ENCODE peak calls at places on chromosomes 12 and 14, in six cellular contexts. One of them, this sample, is unnamed.

GRCh38 chr12:21538259-21538658 is 12.2 kb downstream of the SPX start:
- DNase-seq in Right ventricle myocardium superior: no peak
- DNase-seq in DMS153: no peak
- DNase-seq in foreskin fibroblast: no peak
- DNase-seq in activated effector memory CD4-positive, alpha-beta T cell treated with anti-CD3 and anti-CD28 coated beads, Interleukin-2, amount 50 U/mL, for 16 hours: no peak
- DNase-seq in brain microvascular endothelial cell: no peak
- DNase-seq in this sample: no peak

GRCh38 chr14:99171396-99171795 is 100.6 kb downstream of the BCL11B start:
- DNase-seq in DMS153: no peak
- DNase-seq in Right ventricle myocardium superior: no peak
- DNase-seq in brain microvascular endothelial cell: no peak
- DNase-seq in activated effector memory CD4-positive, alpha-beta T cell treated with anti-CD3 and anti-CD28 coated beads, Interleukin-2, amount 50 U/mL, for 16 hours: no peak
- DNase-seq in foreskin fibroblast: no peak
- DNase-seq in this sample: no peak

GRCh38 chr12:52215587-52216031 is 17.4 kb upstream of the KRT7 start:
- DNase-seq in Right ventricle myocardium superior: peak
- DNase-seq in activated effector memory CD4-positive, alpha-beta T cell treated with anti-CD3 and anti-CD28 coated beads, Interleukin-2, amount 50 U/mL, for 16 hours: no peak
- DNase-seq in foreskin fibroblast: no peak
- DNase-seq in brain microvascular endothelial cell: peak
- DNase-seq in DMS153: no peak
- DNase-seq in this sample: no peak

GRCh38 chr12:62214847-62215246 is 45.4 kb upstream of the USP15 start:
- DNase-seq in foreskin fibroblast: no peak
- DNase-seq in brain microvascular endothelial cell: no peak
- DNase-seq in DMS153: no peak
- DNase-seq in activated effector memory CD4-positive, alpha-beta T cell treated with anti-CD3 and anti-CD28 coated beads, Interleukin-2, amount 50 U/mL, for 16 hours: no peak
- DNase-seq in Right ventricle myocardium superior: no peak
- DNase-seq in this sample: no peak

GRCh38 chr12:121812320-121812871 is 8.6 kb downstream of the SETD1B start:
- DNase-seq in DMS153: peak
- DNase-seq in brain microvascular endothelial cell: peak
- DNase-seq in activated effector memory CD4-positive, alpha-beta T cell treated with anti-CD3 and anti-CD28 coated beads, Interleukin-2, amount 50 U/mL, for 16 hours: peak
- DNase-seq in foreskin fibroblast: peak
- DNase-seq in Right ventricle myocardium superior: peak
- DNase-seq in this sample: peak

GRCh38 chr14:32421781-32422180 is 92.7 kb downstream of the AKAP6 start:
- DNase-seq in brain microvascular endothelial cell: no peak
- DNase-seq in DMS153: no peak
- DNase-seq in Right ventricle myocardium superior: no peak
- DNase-seq in foreskin fibroblast: no peak
- DNase-seq in activated effector memory CD4-positive, alpha-beta T cell treated with anti-CD3 and anti-CD28 coated beads, Interleukin-2, amount 50 U/mL, for 16 hours: no peak
- DNase-seq in this sample: no peak

GRCh38 chr12:106428379-106428778 is 70.8 kb downstream of the POLR3B start:
- DNase-seq in brain microvascular endothelial cell: no peak
- DNase-seq in DMS153: no peak
- DNase-seq in foreskin fibroblast: no peak
- DNase-seq in Right ventricle myocardium superior: no peak
- DNase-seq in activated effector memory CD4-positive, alpha-beta T cell treated with anti-CD3 and anti-CD28 coated beads, Interleukin-2, amount 50 U/mL, for 16 hours: no peak
- DNase-seq in this sample: no peak

GRCh38 chr12:43891856-43892574 is 56.1 kb downstream of the TMEM117 start:
- DNase-seq in activated effector memory CD4-positive, alpha-beta T cell treated with anti-CD3 and anti-CD28 coated beads, Interleukin-2, amount 50 U/mL, for 16 hours: no peak
- DNase-seq in foreskin fibroblast: no peak
- DNase-seq in brain microvascular endothelial cell: no peak
- DNase-seq in Right ventricle myocardium superior: no peak
- DNase-seq in DMS153: no peak
- DNase-seq in this sample: no peak

GRCh38 chr12:92735131-92735721 is 32.4 kb downstream of the PLEKHG7 start:
- DNase-seq in foreskin fibroblast: peak
- DNase-seq in brain microvascular endothelial cell: peak
- DNase-seq in activated effector memory CD4-positive, alpha-beta T cell treated with anti-CD3 and anti-CD28 coated beads, Interleukin-2, amount 50 U/mL, for 16 hours: no peak
- DNase-seq in DMS153: peak
- DNase-seq in Right ventricle myocardium superior: no peak
- DNase-seq in this sample: peak